ENCODE peak calls at places on chromosome 5, in six cellular contexts. J is fibroblast of lung; S is tibial nerve; M is CD4-positive, alpha-beta T cell; P is aorta; K is AG04450. L is an unnamed sample. For H3K9me3, the result is how much of the 10 kb centered on the place peaks cover.

GRCh38 chr5:39526914-39527477 is 102.2 kb upstream of the DAB2 start:
- DNase-seq in J (no peak), S (no peak), M (no peak), P (no peak), K (no peak), L (peak)

GRCh38 chr5:111931658-111932057 is 174.7 kb upstream of the NREP start:
- DNase-seq in J (peak), S (no peak), M (no peak), P (no peak), K (no peak), L (no peak)

GRCh38 chr5:72848474-72849428 is 32.3 kb downstream of the TNPO1 start:
- DNase-seq in J (peak), S (no peak), M (peak), P (peak), K (no peak), L (peak)

GRCh38 chr5:105392710-105393149 is 1830.1 kb upstream of the NUDT12 start:
- DNase-seq in J (no peak), S (no peak), M (no peak), P (no peak), K (no peak), L (no peak)

GRCh38 chr5:169808118-169808581 is 171.1 kb downstream of the DOCK2 start:
- DNase-seq in J (no peak), S (no peak), M (no peak), P (no peak), K (no peak), L (no peak)

GRCh38 chr5:143893638-143894037 is 81.7 kb downstream of the HMHB1 start:
- DNase-seq in J (no peak), S (no peak), M (no peak), P (no peak), K (no peak), L (no peak)

GRCh38 chr5:38639377-38640011 is 83.0 kb upstream of the LIFR start:
- DNase-seq in J (no peak), S (no peak), M (no peak), P (no peak), K (no peak), L (no peak)

GRCh38 chr5:156147948-156148285 is 179.0 kb upstream of the SGCD start:
- DNase-seq in J (peak), S (no peak), M (no peak), P (no peak), K (no peak), L (no peak)

GRCh38 chr5:66958126-66958983 is 238.2 kb downstream of the CD180 start:
- DNase-seq in J (peak), S (no peak), M (no peak), P (no peak), K (no peak), L (no peak)

GRCh38 chr5:76402880-76403712 is at the start of gene IQGAP2:
- DNase-seq in J (peak), S (peak), M (peak), P (peak), K (peak), L (peak)

GRCh38 chr5:28165116-28165515 is 1126.7 kb upstream of the CDH9 start:
- DNase-seq in J (peak), S (no peak), M (no peak), P (no peak), K (no peak), L (no peak)

GRCh38 chr5:124289122-124289521 is 457.3 kb downstream of the ZNF608 start:
- DNase-seq in J (no peak), S (no peak), M (no peak), P (no peak), K (no peak), L (peak)

GRCh38 chr5:82164957-82165698 is 113.0 kb downstream of the RPS23 start:
- DNase-seq in J (peak), S (no peak), M (no peak), P (no peak), K (no peak), L (peak)

GRCh38 chr5:135386096-135386495 is 12.9 kb downstream of the MACROH2A1 start:
- DNase-seq in J (peak), S (no peak), M (no peak), P (no peak), K (no peak), L (peak)

GRCh38 chr5:24208540-24209141 is 436.1 kb downstream of the CDH10 start:
- DNase-seq in J (no peak), S (no peak), M (no peak), P (no peak), K (no peak), L (no peak)

GRCh38 chr5:174572591-174572990 is 151.8 kb upstream of the MSX2 start:
- DNase-seq in J (peak), S (no peak), M (no peak), P (no peak), K (no peak), L (no peak)

GRCh38 chr5:179142434-179143198 is 82.4 kb downstream of the ZNF354C start:
- DNase-seq in J (peak), S (no peak), M (no peak), P (no peak), K (peak), L (no peak)

GRCh38 chr5:112923148-112923917 is 1.3 kb upstream of the REEP5 start:
- DNase-seq in J (no peak), S (no peak), M (no peak), P (no peak), K (no peak), L (no peak)

GRCh38 chr5:163261647-163262269 is 175.6 kb upstream of the CCNG1 start:
- DNase-seq in J (no peak), S (no peak), M (no peak), P (no peak), K (no peak), L (no peak)

GRCh38 chr5:101860563-101860962 is 435.5 kb downstream of the SLCO4C1 start:
- DNase-seq in J (no peak), S (no peak), M (no peak), P (peak), K (no peak), L (no peak)

DNA sequence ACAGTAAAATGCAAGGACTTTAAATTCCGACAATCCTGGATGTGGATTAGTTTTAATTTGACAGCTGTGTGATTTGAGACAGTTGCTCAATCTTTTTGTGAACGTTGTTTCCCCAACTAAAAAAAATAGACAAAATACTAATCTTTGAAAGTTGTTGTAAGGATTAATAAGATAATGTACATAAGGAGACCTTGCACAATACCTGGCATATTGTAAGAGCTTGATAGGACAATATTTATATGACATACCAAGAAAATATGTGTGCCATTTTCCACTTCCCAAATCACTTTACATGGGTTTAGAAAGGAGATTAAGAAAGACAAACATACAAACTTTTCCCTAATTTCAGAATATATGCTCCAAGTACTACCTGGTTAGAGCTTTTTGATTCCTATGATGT is 25.3 kb downstream of the ARRDC3 start:
- DNase-seq in J (no peak), S (no peak), M (no peak), P (no peak), K (no peak), L (no peak)
- H3K27ac ChIP-seq in J (no peak), S (no peak), M (no peak), P (no peak), K (no peak), L (peak)

DNA sequence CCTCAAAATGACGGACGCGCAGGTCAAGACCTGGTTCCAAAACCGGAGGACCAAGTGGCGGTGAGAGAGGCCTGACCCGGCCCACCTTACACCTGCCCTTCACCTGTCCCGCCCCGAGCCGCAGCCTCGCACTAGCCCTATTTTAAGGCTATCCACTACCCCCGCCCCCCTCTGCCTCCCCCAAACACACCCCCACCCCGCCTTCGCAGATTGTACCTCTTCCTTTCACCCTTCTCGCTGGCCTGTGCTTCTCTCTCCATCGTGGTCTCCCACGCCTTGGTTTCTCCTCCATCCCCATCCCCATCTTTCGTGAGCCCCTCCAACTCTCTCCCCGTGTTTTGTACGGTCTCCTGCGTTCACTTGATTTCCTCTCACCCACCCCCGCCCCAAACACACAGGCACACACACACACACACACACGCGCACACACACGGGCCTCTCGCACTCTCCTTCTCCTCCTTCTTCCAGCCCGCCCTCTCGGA is 1.3 kb downstream of the TLX3 start:
- DNase-seq in J (no peak), S (no peak), M (no peak), P (no peak), K (no peak), L (no peak)
- H3K9me3 ChIP-seq in J (under half), S (under half), M (under half), P (under half), K (under half), L (under half)

DNA sequence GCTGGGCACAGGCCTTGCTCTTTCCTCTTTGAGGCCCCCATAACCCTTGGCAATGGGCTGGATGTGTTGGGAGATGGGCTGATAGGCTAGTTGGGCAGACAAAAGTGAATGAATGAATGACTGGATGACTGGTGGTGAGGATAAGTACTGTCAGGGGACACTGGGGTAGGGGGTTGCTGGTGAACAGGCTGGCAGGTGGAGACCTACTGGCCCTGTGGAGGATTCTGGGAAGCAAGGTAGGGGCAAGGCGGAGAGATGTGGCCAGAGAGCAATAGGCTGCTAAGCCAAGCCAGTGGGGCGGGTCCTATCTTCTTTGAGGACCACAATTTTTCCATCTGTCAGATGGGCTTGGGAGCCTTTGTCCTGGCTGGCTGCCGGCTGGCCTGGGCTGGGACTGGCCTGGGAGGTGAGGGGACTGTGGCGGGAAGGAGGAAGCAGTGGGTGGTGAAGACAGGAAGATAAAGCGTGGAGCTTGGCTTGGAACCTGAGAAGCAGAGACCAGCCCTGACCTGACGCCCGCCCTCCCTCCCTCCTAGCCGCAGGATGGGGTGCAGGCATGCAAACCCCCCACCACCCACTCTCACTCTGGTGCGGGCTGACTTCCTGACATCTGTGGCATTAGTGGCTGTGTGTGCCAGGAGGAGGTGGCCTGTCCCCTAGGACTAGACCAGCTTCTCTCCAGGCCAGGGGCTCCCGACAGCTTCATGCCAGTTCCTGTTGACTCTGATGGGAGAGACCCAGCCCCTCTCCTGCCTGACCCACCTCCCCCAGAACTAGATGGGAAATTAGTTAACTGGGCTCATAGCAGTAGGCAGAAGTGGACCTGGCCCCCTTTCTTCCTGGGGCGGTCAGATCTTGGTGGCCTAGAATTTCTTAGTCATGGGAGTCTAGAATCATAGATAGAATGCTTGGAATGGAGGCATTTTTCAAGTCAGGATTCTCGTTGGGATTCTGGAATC is 9.5 kb downstream of the CXXC5 start:
- DNase-seq in J (peak), S (no peak), M (no peak), P (no peak), K (no peak), L (no peak)
- H3K27ac ChIP-seq in J (peak), S (peak), M (no peak), P (peak), K (peak), L (peak)

GRCh38 chr5:158484968-158485367 is 614.7 kb downstream of the EBF1 start:
- DNase-seq in J (no peak), S (no peak), M (no peak), P (no peak), K (no peak), L (no peak)
- H3K9me3 ChIP-seq in J (under half), S (under half), M (under half), P (under half), K (under half), L (under half)

DNA sequence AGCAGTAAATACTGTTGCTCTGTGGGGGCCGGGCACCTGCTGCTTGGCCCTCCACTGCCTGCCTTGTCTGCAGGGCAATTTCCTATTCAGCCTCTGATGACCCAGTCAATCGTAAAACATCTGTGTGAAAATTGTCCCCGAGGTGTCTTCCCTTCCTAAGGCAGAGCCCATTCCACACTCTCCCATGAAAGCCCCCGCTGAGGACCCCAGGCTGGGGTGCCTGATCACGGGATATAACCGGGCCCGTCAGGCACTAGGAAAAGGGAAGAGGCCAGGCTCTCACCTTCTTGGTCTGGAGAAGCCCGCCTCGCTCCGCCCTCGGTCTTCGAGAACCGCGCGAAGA is 27.2 kb upstream of the SCGB3A1 start:
- DNase-seq in J (no peak), S (no peak), M (no peak), P (no peak), K (no peak), L (no peak)
- H3K27ac ChIP-seq in J (no peak), S (no peak), M (no peak), P (no peak), K (no peak), L (no peak)

DNA sequence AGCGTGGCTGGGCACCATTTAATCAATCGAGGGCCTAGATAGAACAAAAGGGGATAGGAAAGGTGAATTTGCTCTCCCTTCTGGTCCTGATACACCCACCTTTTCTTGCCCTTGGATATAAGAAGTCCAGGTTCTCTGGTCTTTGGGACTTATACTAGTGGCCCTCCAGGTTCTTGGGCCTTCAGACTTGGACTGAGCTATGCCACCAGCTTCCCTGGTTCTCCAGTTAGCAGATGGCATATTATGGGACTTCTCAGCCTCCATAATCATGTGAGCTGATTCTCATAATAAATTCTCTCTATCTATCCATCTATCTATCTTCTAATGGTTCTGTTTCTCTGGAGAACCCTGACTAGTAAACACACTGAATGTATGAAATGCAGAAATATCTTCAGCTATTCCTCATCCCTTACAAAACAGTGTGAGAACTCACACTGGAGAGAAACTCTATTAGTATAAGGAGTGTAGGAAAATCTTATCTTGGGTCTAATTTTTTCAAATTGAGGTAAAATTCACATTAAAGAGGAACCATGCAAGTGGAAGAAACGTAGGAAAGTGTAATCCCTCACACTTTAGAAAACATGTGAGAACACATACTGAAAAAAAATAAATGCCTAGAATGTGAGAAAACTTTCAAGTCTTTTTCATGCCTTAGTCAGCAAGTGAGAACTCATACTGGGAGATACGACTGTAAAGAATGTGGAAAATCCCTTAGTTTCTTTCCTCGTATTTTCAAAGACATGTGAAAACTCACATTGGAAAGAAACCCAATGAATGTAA is 15.5 kb downstream of the PCDHB15 start:
- DNase-seq in J (no peak), S (no peak), M (no peak), P (no peak), K (no peak), L (no peak)
- H3K9me3 ChIP-seq in J (under half), S (under half), M (half or more), P (under half), K (under half), L (half or more)

L was measured in upper lobe of left lung.